ENCODE peak calls at places on chromosomes 12 and 14, in nine cellular contexts. W, F, S, Q, U, M, E, B and D are unnamed samples.

GRCh38 chr12:130501821-130502220 is 164.1 kb downstream of the PIWIL1 start:
- DNase-seq in W (no peak), F (no peak), S (no peak), Q (no peak), U (no peak), M (no peak), E (no peak), B (no peak), D (no peak)

GRCh38 chr12:76020281-76020680 is 11.3 kb downstream of the PHLDA1 start:
- DNase-seq in W (no peak), F (no peak), S (peak; percentile 47), Q (peak; percentile 78), U (peak; percentile 49), M (peak; percentile 80), E (no peak), B (peak; percentile 39), D (no peak)

GRCh38 chr12:116397148-116397547 is 119.7 kb upstream of the MED13L start:
- DNase-seq in W (no peak), F (no peak), S (no peak), Q (no peak), U (no peak), M (peak; percentile 76), E (no peak), B (no peak), D (no peak)

GRCh38 chr12:116915326-116915725 is 4.6 kb downstream of the FBXW8 start:
- DNase-seq in W (no peak), F (no peak), S (no peak), Q (no peak), U (no peak), M (no peak), E (no peak), B (no peak), D (no peak)

GRCh38 chr14:105271224-105271890 is 23.0 kb downstream of the BTBD6 start:
- DNase-seq in W (no peak), F (no peak), S (no peak), Q (no peak), U (no peak), M (no peak), E (no peak), B (no peak), D (no peak)

GRCh38 chr12:110266381-110266909 is 14.6 kb upstream of the ATP2A2 start:
- DNase-seq in W (no peak), F (no peak), S (no peak), Q (no peak), U (no peak), M (no peak), E (no peak), B (no peak), D (no peak)

GRCh38 chr12:50637870-50638481 is 125.9 kb upstream of the ATF1 start:
- DNase-seq in W (no peak), F (no peak), S (no peak), Q (no peak), U (no peak), M (peak; percentile 69), E (no peak), B (peak; percentile 35), D (no peak)

GRCh38 chr12:29103539-29103974 is 45.5 kb upstream of the FAR2 start:
- DNase-seq in W (no peak), F (no peak), S (peak; percentile 33), Q (no peak), U (peak; percentile 11), M (no peak), E (no peak), B (no peak), D (no peak)

GRCh38 chr14:74265312-74265965 is 26.2 kb downstream of the VSX2 start:
- DNase-seq in W (no peak), F (no peak), S (no peak), Q (no peak), U (no peak), M (no peak), E (no peak), B (no peak), D (no peak)

GRCh38 chr12:65892905-65893304 is 68.6 kb downstream of the HMGA2 start:
- DNase-seq in W (no peak), F (no peak), S (no peak), Q (no peak), U (no peak), M (peak; percentile 87), E (no peak), B (no peak), D (no peak)

GRCh38 chr14:101072531-101072930 is 169.0 kb upstream of the RTL1 start:
- DNase-seq in W (no peak), F (no peak), S (no peak), Q (peak; percentile 69), U (no peak), M (peak; percentile 30), E (peak; percentile 68), B (peak; percentile 20), D (no peak)

GRCh38 chr12:109934026-109934425 is 34.0 kb downstream of the TCHP start:
- DNase-seq in W (no peak), F (no peak), S (no peak), Q (no peak), U (no peak), M (peak; percentile 52), E (no peak), B (peak; percentile 28), D (no peak)

GRCh38 chr14:96581026-96581425 is 78.8 kb downstream of the PAPOLA start:
- DNase-seq in W (peak; percentile 27), F (no peak), S (no peak), Q (no peak), U (no peak), M (no peak), E (no peak), B (no peak), D (no peak)

GRCh38 chr14:29536886-29537511 is 390.6 kb downstream of the PRKD1 start:
- DNase-seq in W (no peak), F (no peak), S (no peak), Q (no peak), U (no peak), M (peak; percentile 35), E (no peak), B (no peak), D (no peak)

GRCh38 chr14:105420976-105421674 is 1.5 kb downstream of the MTA1 start:
- DNase-seq in W (peak; percentile 31), F (peak; percentile 31), S (no peak), Q (no peak), U (no peak), M (no peak), E (no peak), B (no peak), D (no peak)

GRCh38 chr12:55060470-55060869 is 40.7 kb downstream of the NEUROD4 start:
- DNase-seq in W (peak; percentile 12), F (no peak), S (no peak), Q (no peak), U (no peak), M (no peak), E (no peak), B (no peak), D (no peak)

GRCh38 chr12:21992823-21993222 is 51.6 kb upstream of the ABCC9 start:
- DNase-seq in W (peak; percentile 43), F (peak; percentile 43), S (no peak), Q (no peak), U (peak; percentile 35), M (no peak), E (no peak), B (no peak), D (no peak)

GRCh38 chr14:104820669-104821228 is 19.8 kb downstream of the ZBTB42 start:
- DNase-seq in W (no peak), F (peak; percentile 70), S (no peak), Q (peak; percentile 83), U (peak; percentile 65), M (peak; percentile 72), E (no peak), B (peak; percentile 75), D (no peak)

GRCh38 chr12:1828863-1829262 is 8.5 kb downstream of the LRTM2 start:
- DNase-seq in W (no peak), F (no peak), S (no peak), Q (peak; percentile 52), U (no peak), M (no peak), E (no peak), B (no peak), D (no peak)

DNA sequence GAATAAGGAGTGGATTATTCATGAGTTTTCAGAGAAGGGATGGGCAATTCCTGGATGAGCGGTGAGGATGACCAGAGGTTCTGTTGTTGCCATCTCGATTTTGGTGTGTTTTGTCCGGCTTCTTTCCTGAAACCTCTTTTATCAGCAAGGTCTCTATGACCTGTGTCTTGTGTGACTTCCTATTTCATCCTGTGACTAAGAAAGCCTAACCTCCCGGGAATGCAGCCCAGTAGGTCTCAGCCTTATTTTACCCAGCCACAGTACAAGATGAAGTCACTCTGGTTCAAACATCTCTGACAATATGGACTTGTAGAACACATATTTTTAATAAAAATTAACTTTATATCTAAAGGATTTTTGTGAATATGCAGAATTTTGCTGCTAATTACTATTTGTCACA is 716.4 kb downstream of the FSCB start:
- DNase-seq in W (no peak), F (no peak), S (no peak), Q (no peak), U (no peak), M (no peak), E (no peak), B (no peak), D (peak; percentile 22)
- TF ChIP-seq POLR2A in W (no peak), F (no peak), S (no peak), Q (no peak), U (no peak), M (no peak), E (no peak), B (no peak), D (no peak)

GRCh38 chr14:34059925-34060746 is 109.3 kb upstream of the EGLN3 start:
- DNase-seq in W (peak; percentile 88), F (peak; percentile 91), S (no peak), Q (peak; percentile 89), U (peak; percentile 87), M (peak; percentile 50), E (peak; percentile 91), B (peak; percentile 73), D (peak; percentile 59)
- TF ChIP-seq CTCF in W (peak; percentile 39), F (peak; percentile 54), S (peak; percentile 50), Q (no peak), U (peak; percentile 25), M (peak; percentile 26), E (peak; percentile 33), B (peak; percentile 41), D (no peak)

GRCh38 chr12:108338915-108339657 is at the start of gene CMKLR1:
- DNase-seq in W (peak; percentile 57), F (peak; percentile 87), S (no peak), Q (peak; percentile 80), U (peak; percentile 32), M (no peak), E (peak; percentile 93), B (no peak), D (peak; percentile 52)
- TF ChIP-seq POLR2A in W (no peak), F (peak; percentile 34), S (no peak), Q (no peak), U (peak; percentile 32), M (no peak), E (no peak), B (no peak), D (no peak)

DNA sequence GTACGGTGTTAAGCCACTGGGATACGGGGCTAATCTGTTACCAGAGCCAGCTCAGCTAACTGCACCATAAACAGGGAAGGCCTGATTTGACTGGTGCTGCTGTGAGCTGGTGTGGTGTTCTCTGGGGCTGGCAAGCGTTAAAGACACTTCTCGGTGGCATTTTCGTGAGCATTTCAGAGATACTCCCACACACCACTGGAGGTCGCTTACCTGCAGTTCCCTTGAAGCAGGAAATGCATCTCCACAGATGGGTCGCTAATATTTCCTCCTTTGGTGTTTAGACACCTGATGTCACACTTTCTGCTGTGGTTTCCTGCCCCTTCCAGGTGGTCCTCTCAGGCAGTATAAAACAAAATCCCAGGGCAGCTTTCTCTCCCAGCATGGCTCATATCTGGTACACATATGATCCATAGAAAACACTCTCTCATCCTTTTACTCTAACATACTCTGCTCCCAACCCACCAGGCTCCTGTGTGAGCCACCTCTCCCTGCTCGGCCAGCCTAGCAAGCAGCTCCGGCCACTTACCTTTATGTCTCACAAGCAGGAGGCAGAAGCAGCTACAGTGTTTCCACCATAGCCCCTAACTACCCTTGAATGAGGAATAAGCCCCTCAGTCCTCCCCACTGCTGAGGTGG is 129.9 kb upstream of the GRIN2B start:
- DNase-seq in W (no peak), F (no peak), S (peak; percentile 47), Q (no peak), U (no peak), M (no peak), E (no peak), B (peak; percentile 8), D (no peak)
- TF ChIP-seq CTCF in W (peak; percentile 8), F (no peak), S (no peak), Q (peak; percentile 16), U (no peak), M (no peak), E (no peak), B (peak; percentile 10), D (peak; percentile 9)